ENCODE peak calls at places on chromosome 15, in nine cellular contexts. I is activated naive CD4-positive, alpha-beta T cell treated with anti-CD3 and anti-CD28 coated beads, Interleukin-2, amount 50 U/mL, for 16 hours; K is substantia nigra; A is erythroblast; G is choroid plexus epithelial cell; P is M059J; J is GDM1; V is ACHN; C is neural crest cell. Y is an unnamed sample.

GRCh38 chr15:52012210-52012609 is 6.8 kb upstream of the MAPK6 start:
- DNase-seq in J (no peak), G (no peak), C (no peak), V (no peak), I (no peak), P (no peak), A (no peak), K (no peak), Y (no peak)

GRCh38 chr15:23467110-23467600 is 20.1 kb upstream of the GOLGA6L2 start:
- DNase-seq in G (peak), I (no peak), C (no peak), V (peak), P (peak), K (no peak), J (no peak), A (peak), Y (peak)

GRCh38 chr15:87477759-87478687 is 778.5 kb downstream of the NTRK3 start:
- DNase-seq in K (no peak), V (peak), C (no peak), P (peak), I (no peak), J (no peak), A (no peak), G (peak), Y (no peak)

GRCh38 chr15:48415036-48415886 is 84.0 kb downstream of the DUT start:
- DNase-seq in I (no peak), C (no peak), A (no peak), G (no peak), J (no peak), P (no peak), K (no peak), V (no peak), Y (no peak)

GRCh38 chr15:38646716-38647115 is 82.1 kb upstream of the RASGRP1 start:
- DNase-seq in K (no peak), J (no peak), V (no peak), A (no peak), G (no peak), I (no peak), P (no peak), C (no peak), Y (no peak)

GRCh38 chr15:28086175-28086703 is 12.9 kb downstream of the OCA2 start:
- DNase-seq in C (peak), G (peak), J (peak), I (peak), K (no peak), V (peak), A (peak), P (peak), Y (peak)

GRCh38 chr15:95446854-95447253 is 883.6 kb upstream of the NR2F2 start:
- DNase-seq in K (no peak), C (no peak), J (peak), I (no peak), V (no peak), G (no peak), P (peak), A (no peak), Y (no peak)

GRCh38 chr15:62749036-62749435 is 293.5 kb upstream of the TPM1 start:
- DNase-seq in J (no peak), K (no peak), I (no peak), G (no peak), C (no peak), A (no peak), V (no peak), P (no peak), Y (no peak)

GRCh38 chr15:92097473-92098178 is 244.1 kb downstream of the SLCO3A1 start:
- DNase-seq in K (no peak), V (peak), I (peak), C (peak), A (peak), G (peak), P (peak), J (peak), Y (peak)

GRCh38 chr15:62173215-62173614 is 8.1 kb upstream of the C2CD4B start:
- DNase-seq in G (peak), I (no peak), C (no peak), P (peak), V (no peak), A (no peak), J (no peak), K (no peak), Y (no peak)

Y was measured in K562.